ENCODE peak calls at places on chromosomes 1 and 21, in six cellular contexts. H, J, I, Y, R and K are unnamed samples.

GRCh38 chr1:115654663-115655306 is 13.0 kb downstream of the VANGL1 start:
- DNase-seq in H (no peak), J (no peak), I (no peak), Y (no peak), R (peak), K (peak)

GRCh38 chr1:86705633-86705985 is 1.2 kb downstream of the SH3GLB1 start:
- DNase-seq in H (no peak), J (no peak), I (no peak), Y (no peak), R (no peak), K (no peak)

GRCh38 chr1:46725736-46726108 is 6.8 kb upstream of the EFCAB14 start:
- DNase-seq in H (no peak), J (no peak), I (no peak), Y (no peak), R (no peak), K (no peak)

GRCh38 chr1:223543559-223543958 is 121.9 kb downstream of the CAPN8 start:
- DNase-seq in H (no peak), J (no peak), I (no peak), Y (no peak), R (no peak), K (no peak)

GRCh38 chr21:43750339-43751033 is 25.6 kb downstream of the CSTB start:
- DNase-seq in H (no peak), J (no peak), I (no peak), Y (no peak), R (no peak), K (no peak)

GRCh38 chr1:14672030-14672429 is 73.5 kb downstream of the KAZN start:
- DNase-seq in H (no peak), J (no peak), I (no peak), Y (no peak), R (no peak), K (no peak)

GRCh38 chr1:172967936-172968335 is 82.8 kb downstream of the TNFSF18 start:
- DNase-seq in H (no peak), J (no peak), I (no peak), Y (no peak), R (no peak), K (no peak)

GRCh38 chr1:12477936-12478611 is 139.9 kb downstream of the DHRS3 start:
- DNase-seq in H (peak), J (peak), I (peak), Y (peak), R (no peak), K (peak)

GRCh38 chr1:165367375-165367993 is 11.0 kb upstream of the LMX1A start:
- DNase-seq in H (peak), J (peak), I (peak), Y (peak), R (peak), K (peak)

GRCh38 chr1:117782056-117782455 is 147.4 kb downstream of the GDAP2 start:
- DNase-seq in H (no peak), J (no peak), I (no peak), Y (no peak), R (no peak), K (no peak)

GRCh38 chr1:76782777-76783176 is 84.5 kb upstream of the ST6GALNAC5 start:
- DNase-seq in H (no peak), J (no peak), I (no peak), Y (no peak), R (no peak), K (no peak)

GRCh38 chr1:94110021-94110761 is 10.8 kb downstream of the ABCA4 start:
- DNase-seq in H (no peak), J (no peak), I (no peak), Y (no peak), R (no peak), K (peak)

GRCh38 chr1:115469703-115470476 is 131.8 kb upstream of the NGF start:
- DNase-seq in H (peak), J (peak), I (peak), Y (peak), R (peak), K (peak)

GRCh38 chr1:76862447-76862846 is 4.8 kb upstream of the ST6GALNAC5 start:
- DNase-seq in H (no peak), J (no peak), I (no peak), Y (no peak), R (no peak), K (no peak)

GRCh38 chr1:38119000-38119399 is 72.4 kb upstream of the POU3F1 start:
- DNase-seq in H (no peak), J (no peak), I (no peak), Y (no peak), R (no peak), K (no peak)

DNA sequence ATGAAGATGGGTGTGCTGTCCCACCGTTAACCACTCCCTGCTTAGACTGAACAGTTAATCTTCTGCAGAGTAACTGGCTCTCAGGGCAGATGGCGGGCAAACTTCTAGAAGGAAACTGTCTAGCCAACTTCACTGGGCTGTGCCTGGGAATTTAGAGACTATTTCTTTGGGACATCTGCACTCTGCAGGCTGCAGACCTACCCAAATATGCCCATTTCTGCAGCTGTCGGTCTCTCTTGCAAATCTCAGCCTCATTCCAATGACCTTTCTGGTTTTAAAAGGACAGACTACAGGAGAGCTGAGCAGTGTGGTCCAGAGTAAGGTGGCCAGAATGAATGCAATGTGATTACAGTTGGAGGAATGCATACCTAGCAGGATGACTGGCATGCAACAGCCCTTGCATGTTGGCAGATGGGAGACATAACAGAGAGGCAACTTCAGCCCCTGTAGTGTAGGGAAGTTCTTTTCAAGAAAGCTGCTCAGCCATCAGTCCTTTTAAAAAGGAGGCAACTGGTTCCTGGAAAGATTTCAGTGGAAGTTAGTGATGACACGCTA is 26.3 kb upstream of the IL20 start:
- DNase-seq in H (no peak), J (no peak), I (no peak), Y (no peak), R (no peak), K (no peak)
- H3K4me3 ChIP-seq in H (no peak), J (no peak), I (no peak), Y (no peak), R (no peak), K (no peak)

GRCh38 chr1:26081267-26082019 is 14.0 kb upstream of the TRIM63 start:
- DNase-seq in H (peak), J (no peak), I (no peak), Y (no peak), R (no peak), K (no peak)

GRCh38 chr1:26084091-26084561 is 16.7 kb upstream of the TRIM63 start:
- DNase-seq in H (no peak), J (no peak), I (no peak), Y (no peak), R (no peak), K (no peak)

GRCh38 chr1:26084844-26085243 is 17.4 kb upstream of the TRIM63 start:
- DNase-seq in H (no peak), J (no peak), I (no peak), Y (no peak), R (no peak), K (no peak)

GRCh38 chr1:26082020-26082350 is 14.6 kb upstream of the TRIM63 start:
- DNase-seq in H (no peak), J (no peak), I (no peak), Y (no peak), R (no peak), K (no peak)

GRCh38 chr1:26083246-26083645 is 15.8 kb upstream of the TRIM63 start:
- DNase-seq in H (no peak), J (peak), I (no peak), Y (no peak), R (no peak), K (no peak)
- TF ChIP-seq MAX in H (no peak), J (no peak), I (no peak), Y (no peak), R (no peak), K (no peak)

DNA sequence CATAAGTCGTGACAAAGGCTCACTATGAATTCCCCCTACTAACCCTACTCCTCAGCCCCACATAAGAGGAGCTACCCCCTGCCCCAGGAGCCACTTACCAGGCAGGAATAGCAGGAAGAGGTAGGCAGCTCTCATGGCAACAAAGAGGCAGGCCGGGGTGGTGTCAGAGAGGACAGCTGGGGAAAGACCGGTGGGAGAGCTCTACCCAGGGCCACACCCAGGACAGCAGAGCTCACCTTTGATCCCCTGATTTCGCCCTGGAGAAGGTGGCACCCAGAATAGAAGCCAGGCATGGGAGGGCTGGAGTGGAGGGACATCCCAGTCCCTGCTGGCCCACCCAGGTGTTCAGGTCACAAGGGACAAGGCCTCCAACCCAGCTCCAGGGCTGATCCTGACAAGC is 2.3 kb downstream of the MFAP2 start:
- DNase-seq in H (no peak), J (no peak), I (no peak), Y (no peak), R (no peak), K (no peak)
- H3K4me3 ChIP-seq in H (no peak), J (no peak), I (peak), Y (no peak), R (no peak), K (no peak)

DNA sequence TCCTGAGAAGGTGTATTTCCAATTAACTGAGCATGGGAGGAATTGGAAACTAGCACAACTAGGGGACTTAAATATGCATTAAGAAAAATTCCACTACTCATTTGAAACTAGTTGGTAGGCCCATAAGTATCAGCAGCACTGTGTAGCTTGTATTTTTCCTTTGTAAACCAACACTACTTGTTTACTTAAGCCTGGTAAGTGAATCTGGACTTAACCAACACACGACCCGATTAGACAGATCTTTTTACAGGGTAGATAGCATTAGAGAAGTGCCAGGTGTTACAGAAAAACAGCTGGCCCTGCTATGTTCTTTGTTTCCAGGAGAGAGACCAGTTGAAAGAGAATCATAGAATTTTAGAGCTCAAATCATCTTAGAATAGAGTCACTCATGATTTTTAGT is 136.3 kb upstream of the MAGI3 start:
- DNase-seq in H (no peak), J (no peak), I (no peak), Y (no peak), R (no peak), K (no peak)
- TF ChIP-seq MAX in H (no peak), J (no peak), I (no peak), Y (no peak), R (no peak), K (no peak)

DNA sequence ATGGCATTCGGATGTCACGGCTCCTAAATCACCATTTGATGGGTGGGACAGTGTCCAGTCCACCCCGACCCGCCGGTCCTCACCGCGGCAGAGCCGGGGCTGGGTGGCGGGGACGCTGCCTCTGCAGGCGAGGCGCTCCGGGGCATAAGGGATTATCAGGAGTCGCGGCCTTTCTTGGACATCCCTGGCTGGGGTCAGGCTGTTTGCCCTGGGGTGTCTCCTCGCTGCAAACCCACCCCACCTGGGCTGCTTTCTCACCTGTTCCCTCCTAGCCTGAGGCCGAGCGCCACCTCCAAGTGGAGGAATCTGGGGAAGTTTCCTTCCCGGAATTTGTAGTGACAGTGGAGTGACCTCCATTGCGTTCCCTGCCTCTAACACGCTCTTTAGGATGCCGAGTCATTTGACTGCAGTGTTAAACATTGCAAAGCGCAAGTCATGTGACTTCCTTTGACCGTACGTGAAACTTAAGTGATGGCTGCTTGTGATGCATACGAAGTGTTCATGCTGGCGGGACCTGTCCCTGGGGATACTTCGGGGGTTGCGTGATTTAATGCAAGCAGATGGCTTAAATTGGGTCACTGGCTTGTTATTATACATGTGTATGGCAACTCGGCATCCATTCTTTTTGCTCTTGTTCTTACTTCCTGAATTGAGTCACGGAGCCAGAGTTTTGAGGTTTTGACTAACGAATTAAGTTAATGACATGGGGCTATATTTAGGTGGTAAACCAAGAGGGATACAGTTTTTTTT is 535 bp downstream of the LGALS8 start:
- DNase-seq in H (peak), J (peak), I (peak), Y (peak), R (peak), K (peak)
- H3K4me3 ChIP-seq in H (peak), J (peak), I (peak), Y (peak), R (peak), K (peak)

GRCh38 chr1:54944610-54945392 is 35.6 kb upstream of the TMEM61 start:
- DNase-seq in H (peak), J (peak), I (peak), Y (peak), R (peak), K (peak)

GRCh38 chr1:54942976-54943375 is 37.5 kb upstream of the TMEM61 start:
- DNase-seq in H (no peak), J (no peak), I (no peak), Y (no peak), R (no peak), K (no peak)

GRCh38 chr1:54949971-54950360 is 30.5 kb upstream of the TMEM61 start:
- DNase-seq in H (no peak), J (no peak), I (no peak), Y (no peak), R (no peak), K (peak)

GRCh38 chr1:54947540-54947939 is 32.9 kb upstream of the TMEM61 start:
- DNase-seq in H (no peak), J (no peak), I (no peak), Y (no peak), R (no peak), K (no peak)

GRCh38 chr1:54945393-54945936 is 35.0 kb upstream of the TMEM61 start:
- DNase-seq in H (no peak), J (peak), I (no peak), Y (no peak), R (no peak), K (no peak)
- TF ChIP-seq MAX in H (no peak), J (no peak), I (no peak), Y (no peak), R (no peak), K (no peak)